ENCODE peak calls at places on chromosomes 1 and 21, in nine cellular contexts. One of them, this sample, is unnamed.

GRCh38 chr1:10755977-10756521 is 40.4 kb downstream of the CASZ1 start:
- DNase-seq in lung: peak; percentile 50
- DNase-seq in GM23338: no peak
- DNase-seq in PC-9: peak; percentile 42
- DNase-seq in left ventricle myocardium inferior: peak; percentile 74
- DNase-seq in SK-N-SH: peak; percentile 89
- DNase-seq in bronchial epithelial cell: peak; percentile 39
- DNase-seq in HFFc6: no peak
- DNase-seq in hepatocyte: peak; percentile 68
- DNase-seq in this sample: peak; percentile 83

GRCh38 chr1:223102797-223103533 is 40.1 kb downstream of the TLR5 start:
- DNase-seq in lung: no peak
- DNase-seq in GM23338: no peak
- DNase-seq in PC-9: no peak
- DNase-seq in left ventricle myocardium inferior: peak; percentile 44
- DNase-seq in SK-N-SH: peak; percentile 37
- DNase-seq in bronchial epithelial cell: no peak
- DNase-seq in HFFc6: no peak
- DNase-seq in hepatocyte: peak; percentile 67
- DNase-seq in this sample: no peak

GRCh38 chr1:247906504-247907047 is 11.2 kb downstream of the OR2W3 start:
- DNase-seq in lung: no peak
- DNase-seq in GM23338: peak; percentile 84
- DNase-seq in PC-9: peak; percentile 65
- DNase-seq in left ventricle myocardium inferior: no peak
- DNase-seq in SK-N-SH: no peak
- DNase-seq in bronchial epithelial cell: peak; percentile 41
- DNase-seq in HFFc6: peak; percentile 87
- DNase-seq in hepatocyte: no peak
- DNase-seq in this sample: no peak

GRCh38 chr1:163650624-163651023 is 328.9 kb downstream of the NUF2 start:
- DNase-seq in lung: no peak
- DNase-seq in GM23338: no peak
- DNase-seq in PC-9: no peak
- DNase-seq in left ventricle myocardium inferior: no peak
- DNase-seq in SK-N-SH: no peak
- DNase-seq in bronchial epithelial cell: no peak
- DNase-seq in HFFc6: no peak
- DNase-seq in hepatocyte: no peak
- DNase-seq in this sample: no peak

GRCh38 chr21:43331962-43332458 is 94.9 kb downstream of the SIK1 start:
- DNase-seq in lung: no peak
- DNase-seq in GM23338: no peak
- DNase-seq in PC-9: no peak
- DNase-seq in left ventricle myocardium inferior: no peak
- DNase-seq in SK-N-SH: no peak
- DNase-seq in bronchial epithelial cell: peak; percentile 95
- DNase-seq in HFFc6: peak; percentile 87
- DNase-seq in hepatocyte: peak; percentile 83
- DNase-seq in this sample: no peak

GRCh38 chr1:234400773-234401172 is 27.5 kb downstream of the COA6 start:
- DNase-seq in lung: no peak
- DNase-seq in GM23338: no peak
- DNase-seq in PC-9: no peak
- DNase-seq in left ventricle myocardium inferior: no peak
- DNase-seq in SK-N-SH: no peak
- DNase-seq in bronchial epithelial cell: no peak
- DNase-seq in HFFc6: no peak
- DNase-seq in hepatocyte: no peak
- DNase-seq in this sample: no peak

GRCh38 chr1:29690156-29690555 is 453.8 kb downstream of the PTPRU start:
- DNase-seq in lung: no peak
- DNase-seq in GM23338: no peak
- DNase-seq in PC-9: no peak
- DNase-seq in left ventricle myocardium inferior: no peak
- DNase-seq in SK-N-SH: peak; percentile 50
- DNase-seq in bronchial epithelial cell: no peak
- DNase-seq in HFFc6: no peak
- DNase-seq in hepatocyte: no peak
- DNase-seq in this sample: no peak

GRCh38 chr1:64155285-64155684 is 48.1 kb upstream of the UBE2U start:
- DNase-seq in lung: no peak
- DNase-seq in GM23338: peak; percentile 56
- DNase-seq in PC-9: no peak
- DNase-seq in left ventricle myocardium inferior: no peak
- DNase-seq in SK-N-SH: no peak
- DNase-seq in bronchial epithelial cell: no peak
- DNase-seq in HFFc6: no peak
- DNase-seq in hepatocyte: no peak
- DNase-seq in this sample: no peak

GRCh38 chr1:94539496-94539895 is 2.1 kb downstream of the F3 start:
- DNase-seq in lung: no peak
- DNase-seq in GM23338: no peak
- DNase-seq in PC-9: peak; percentile 94
- DNase-seq in left ventricle myocardium inferior: peak; percentile 31
- DNase-seq in SK-N-SH: no peak
- DNase-seq in bronchial epithelial cell: peak; percentile 82
- DNase-seq in HFFc6: peak; percentile 54
- DNase-seq in hepatocyte: no peak
- DNase-seq in this sample: no peak

GRCh38 chr1:94543003-94543402 is 1.4 kb upstream of the F3 start:
- DNase-seq in lung: no peak
- DNase-seq in GM23338: no peak
- DNase-seq in PC-9: peak; percentile 79
- DNase-seq in left ventricle myocardium inferior: no peak
- DNase-seq in SK-N-SH: no peak
- DNase-seq in bronchial epithelial cell: peak; percentile 62
- DNase-seq in HFFc6: no peak
- DNase-seq in hepatocyte: no peak
- DNase-seq in this sample: no peak

GRCh38 chr1:94540440-94541174 is 952 bp downstream of the F3 start:
- DNase-seq in lung: no peak
- DNase-seq in GM23338: peak; percentile 27
- DNase-seq in PC-9: no peak
- DNase-seq in left ventricle myocardium inferior: no peak
- DNase-seq in SK-N-SH: no peak
- DNase-seq in bronchial epithelial cell: no peak
- DNase-seq in HFFc6: no peak
- DNase-seq in hepatocyte: no peak
- DNase-seq in this sample: no peak

GRCh38 chr1:94542088-94542671 is 621 bp upstream of the F3 start:
- DNase-seq in lung: peak; percentile 35
- DNase-seq in GM23338: peak; percentile 36
- DNase-seq in PC-9: no peak
- DNase-seq in left ventricle myocardium inferior: peak; percentile 61
- DNase-seq in SK-N-SH: peak; percentile 62
- DNase-seq in bronchial epithelial cell: peak; percentile 22
- DNase-seq in HFFc6: no peak
- DNase-seq in hepatocyte: no peak
- DNase-seq in this sample: no peak

DNA sequence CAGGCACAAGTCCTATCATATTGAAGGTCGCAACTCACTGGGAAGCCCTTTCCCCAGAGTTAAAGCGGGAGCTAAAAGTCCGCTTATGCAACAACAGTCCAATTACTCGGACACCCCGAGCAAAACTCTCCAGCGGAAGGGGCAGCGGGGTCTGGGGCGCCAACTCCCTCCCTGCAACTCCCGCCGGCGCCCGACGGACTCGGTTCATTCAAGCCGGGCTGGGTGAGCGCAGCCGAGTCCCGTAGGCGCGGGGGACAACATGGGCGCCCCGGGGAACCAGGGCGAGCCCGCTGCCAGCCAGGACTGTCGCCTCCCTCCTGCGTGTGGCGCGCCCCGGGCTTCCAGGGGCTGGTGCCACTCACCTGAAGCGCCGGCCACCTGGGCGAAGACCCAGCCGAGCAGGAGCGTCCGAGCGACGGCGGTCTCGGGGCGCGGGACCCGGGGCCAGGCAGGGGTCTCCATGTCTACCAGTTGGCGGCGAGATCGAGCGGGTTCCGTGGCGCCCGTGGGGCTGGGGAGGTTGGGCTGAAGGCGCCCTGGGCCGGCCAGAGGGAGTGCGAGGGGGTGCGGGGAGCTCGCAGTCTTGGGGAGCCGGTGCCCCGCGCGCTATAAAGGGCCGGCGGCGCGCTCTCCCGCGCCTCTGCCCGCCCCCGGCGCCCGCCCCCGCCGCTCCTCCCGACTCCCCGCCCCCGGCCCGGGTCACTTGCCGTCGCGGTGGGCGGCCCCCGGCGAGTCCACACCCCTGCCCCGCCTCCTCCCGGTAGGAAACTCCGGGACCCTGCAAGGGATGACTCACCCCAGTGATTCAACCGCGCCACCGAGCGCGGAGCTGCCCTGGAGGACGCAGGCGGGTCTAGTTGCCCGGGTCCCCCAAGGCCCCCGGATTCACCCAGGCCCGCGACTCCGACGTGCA is at the start of gene F3:
- DNase-seq in lung: peak; percentile 92
- DNase-seq in GM23338: peak; percentile 89
- DNase-seq in PC-9: peak; percentile 93
- DNase-seq in left ventricle myocardium inferior: peak; percentile 89
- DNase-seq in SK-N-SH: peak; percentile 92
- DNase-seq in bronchial epithelial cell: peak; percentile 88
- DNase-seq in HFFc6: peak; percentile 88
- DNase-seq in hepatocyte: peak; percentile 96
- DNase-seq in this sample: peak; percentile 89
- TF ChIP-seq CTCF in lung: no peak
- TF ChIP-seq CTCF in GM23338: no peak
- TF ChIP-seq CTCF in PC-9: no peak
- TF ChIP-seq CTCF in left ventricle myocardium inferior: no peak
- TF ChIP-seq CTCF in SK-N-SH: no peak
- TF ChIP-seq CTCF in bronchial epithelial cell: peak; percentile 2
- TF ChIP-seq CTCF in HFFc6: peak; percentile 63
- TF ChIP-seq CTCF in hepatocyte: peak; percentile 26
- TF ChIP-seq CTCF in this sample: peak; percentile 42

GRCh38 chr1:17852383-17852782 is 97.2 kb downstream of the ACTL8 start:
- DNase-seq in lung: peak; percentile 56
- DNase-seq in GM23338: no peak
- DNase-seq in PC-9: no peak
- DNase-seq in left ventricle myocardium inferior: no peak
- DNase-seq in SK-N-SH: no peak
- DNase-seq in bronchial epithelial cell: no peak
- DNase-seq in HFFc6: no peak
- DNase-seq in hepatocyte: no peak
- DNase-seq in this sample: no peak

GRCh38 chr1:17845583-17845982 is 90.5 kb downstream of the ACTL8 start:
- DNase-seq in lung: no peak
- DNase-seq in GM23338: no peak
- DNase-seq in PC-9: no peak
- DNase-seq in left ventricle myocardium inferior: no peak
- DNase-seq in SK-N-SH: no peak
- DNase-seq in bronchial epithelial cell: no peak
- DNase-seq in HFFc6: no peak
- DNase-seq in hepatocyte: no peak
- DNase-seq in this sample: no peak

GRCh38 chr1:17851075-17851474 is 95.9 kb downstream of the ACTL8 start:
- DNase-seq in lung: no peak
- DNase-seq in GM23338: no peak
- DNase-seq in PC-9: no peak
- DNase-seq in left ventricle myocardium inferior: no peak
- DNase-seq in SK-N-SH: no peak
- DNase-seq in bronchial epithelial cell: no peak
- DNase-seq in HFFc6: no peak
- DNase-seq in hepatocyte: no peak
- DNase-seq in this sample: no peak

GRCh38 chr1:17853241-17853640 is 98.1 kb downstream of the ACTL8 start:
- DNase-seq in lung: no peak
- DNase-seq in GM23338: no peak
- DNase-seq in PC-9: no peak
- DNase-seq in left ventricle myocardium inferior: no peak
- DNase-seq in SK-N-SH: no peak
- DNase-seq in bronchial epithelial cell: no peak
- DNase-seq in HFFc6: no peak
- DNase-seq in hepatocyte: no peak
- DNase-seq in this sample: no peak

DNA sequence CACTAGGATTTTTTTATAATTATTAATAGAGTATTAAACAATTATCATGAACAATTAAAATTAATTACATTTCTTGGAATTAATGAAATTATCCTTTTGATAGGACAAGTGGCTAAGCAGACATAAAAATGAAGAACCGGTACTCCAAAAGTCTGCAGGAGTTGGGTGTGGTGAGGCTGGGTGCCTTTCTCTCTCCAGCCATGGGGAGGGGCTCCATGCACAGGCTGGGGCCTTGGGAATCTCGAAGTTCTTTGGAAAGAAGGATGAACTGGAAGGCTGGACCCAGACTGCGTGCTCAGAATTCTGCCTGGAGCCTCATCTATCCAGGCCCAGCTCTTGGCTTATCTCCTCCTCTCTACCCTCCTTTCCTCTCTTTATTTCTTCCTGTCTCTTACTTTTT is 94.1 kb downstream of the ACTL8 start:
- DNase-seq in lung: no peak
- DNase-seq in GM23338: peak; percentile 45
- DNase-seq in PC-9: no peak
- DNase-seq in left ventricle myocardium inferior: no peak
- DNase-seq in SK-N-SH: no peak
- DNase-seq in bronchial epithelial cell: no peak
- DNase-seq in HFFc6: no peak
- DNase-seq in hepatocyte: no peak
- DNase-seq in this sample: no peak
- TF ChIP-seq CTCF in lung: no peak
- TF ChIP-seq CTCF in GM23338: peak; percentile 61
- TF ChIP-seq CTCF in PC-9: no peak
- TF ChIP-seq CTCF in left ventricle myocardium inferior: peak; percentile 53
- TF ChIP-seq CTCF in SK-N-SH: peak; percentile 33
- TF ChIP-seq CTCF in bronchial epithelial cell: no peak
- TF ChIP-seq CTCF in HFFc6: peak; percentile 71
- TF ChIP-seq CTCF in hepatocyte: no peak
- TF ChIP-seq CTCF in this sample: peak; percentile 53

GRCh38 chr1:65434255-65434654 is 13.8 kb downstream of the LEPR start:
- DNase-seq in lung: no peak
- DNase-seq in GM23338: no peak
- DNase-seq in PC-9: no peak
- DNase-seq in left ventricle myocardium inferior: no peak
- DNase-seq in SK-N-SH: no peak
- DNase-seq in bronchial epithelial cell: no peak
- DNase-seq in HFFc6: no peak
- DNase-seq in hepatocyte: no peak
- DNase-seq in this sample: no peak
- TF ChIP-seq CTCF in lung: no peak
- TF ChIP-seq CTCF in GM23338: no peak
- TF ChIP-seq CTCF in PC-9: peak; percentile 23
- TF ChIP-seq CTCF in left ventricle myocardium inferior: peak; percentile 10
- TF ChIP-seq CTCF in SK-N-SH: peak; percentile 30
- TF ChIP-seq CTCF in bronchial epithelial cell: no peak
- TF ChIP-seq CTCF in HFFc6: peak; percentile 67
- TF ChIP-seq CTCF in hepatocyte: peak; percentile 2
- TF ChIP-seq CTCF in this sample: no peak

DNA sequence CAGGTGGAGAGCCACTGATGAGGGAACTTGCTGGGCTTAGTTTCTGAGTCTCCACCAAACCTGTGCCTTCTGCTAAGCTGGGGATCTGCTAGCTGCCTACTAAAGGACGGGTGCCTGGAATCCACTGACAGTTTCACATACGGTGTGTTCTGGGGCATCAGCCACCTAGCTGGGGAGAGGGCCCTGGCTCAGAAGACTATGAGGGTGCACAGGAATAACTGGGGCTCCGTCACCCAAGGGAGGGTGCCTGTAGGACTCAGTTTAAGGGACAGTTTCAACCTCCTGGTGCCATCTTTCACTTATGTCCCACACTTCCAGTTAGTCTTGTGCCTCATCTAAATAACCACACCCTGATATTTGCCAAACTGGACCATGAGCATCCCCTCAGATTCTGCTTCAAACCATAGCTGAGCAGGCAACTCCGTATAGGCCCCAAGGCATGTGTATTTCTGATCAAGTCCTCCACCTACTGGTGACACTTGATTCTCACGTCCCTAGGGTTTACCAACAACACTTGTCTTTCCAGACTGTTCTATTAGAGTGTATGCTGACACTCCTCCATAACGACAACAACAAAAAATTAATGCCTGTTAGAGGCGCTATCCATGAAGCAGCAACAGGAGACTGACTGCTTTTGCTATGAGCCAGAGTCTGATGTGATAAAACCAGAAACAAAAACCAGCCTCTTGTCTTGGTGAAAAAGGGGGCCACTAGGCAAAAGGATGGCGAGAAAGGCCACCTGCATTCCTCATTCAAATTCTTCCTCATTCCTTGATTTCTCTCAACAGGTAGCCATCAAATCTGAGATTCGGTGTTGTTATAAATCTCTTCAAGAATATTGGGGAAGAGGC is 55.0 kb upstream of the PAXBP1 start:
- DNase-seq in lung: no peak
- DNase-seq in GM23338: peak; percentile 81
- DNase-seq in PC-9: no peak
- DNase-seq in left ventricle myocardium inferior: no peak
- DNase-seq in SK-N-SH: peak; percentile 49
- DNase-seq in bronchial epithelial cell: peak; percentile 56
- DNase-seq in HFFc6: peak; percentile 49
- DNase-seq in hepatocyte: peak; percentile 76
- DNase-seq in this sample: peak; percentile 78
- TF ChIP-seq CTCF in lung: peak; percentile 65
- TF ChIP-seq CTCF in GM23338: peak; percentile 85
- TF ChIP-seq CTCF in PC-9: peak; percentile 44
- TF ChIP-seq CTCF in left ventricle myocardium inferior: peak; percentile 62
- TF ChIP-seq CTCF in SK-N-SH: peak; percentile 63
- TF ChIP-seq CTCF in bronchial epithelial cell: peak; percentile 59
- TF ChIP-seq CTCF in HFFc6: peak; percentile 78
- TF ChIP-seq CTCF in hepatocyte: peak; percentile 68
- TF ChIP-seq CTCF in this sample: peak; percentile 81